ENCODE peak calls at places on chromosomes 6 and 20, in nine cellular contexts. Z is brain microvascular endothelial cell, O is IMR-90, Q is psoas muscle, I is hepatocyte, T is A673, F is DND-41, U is ovary, N is BJ. P is an unnamed sample.

GRCh38 chr20:41392871-41393704 is 26.5 kb upstream of the EMILIN3 start:
- DNase-seq in U (peak; percentile 79), T (no peak), F (no peak), N (no peak), Q (peak; percentile 42), Z (no peak), I (no peak), O (no peak), P (peak; percentile 48)

GRCh38 chr6:8526619-8527018 is 91.3 kb upstream of the SLC35B3 start:
- DNase-seq in N (no peak), F (no peak), Z (no peak), I (no peak), O (no peak), Q (no peak), T (no peak), U (no peak), P (no peak)

GRCh38 chr6:169266746-169267629 is 13.3 kb upstream of the THBS2 start:
- DNase-seq in Z (no peak), Q (no peak), F (no peak), T (peak; percentile 21), U (no peak), I (no peak), O (peak; percentile 46), N (peak; percentile 59), P (peak; percentile 68)

GRCh38 chr20:51318058-51318960 is 224.2 kb downstream of the NFATC2 start:
- DNase-seq in U (peak; percentile 29), I (peak; percentile 57), O (no peak), F (peak; percentile 30), Q (no peak), Z (peak; percentile 41), T (peak; percentile 75), N (no peak), P (no peak)

GRCh38 chr6:22448311-22448711 is 121.1 kb upstream of the HDGFL1 start:
- DNase-seq in Z (peak; percentile 93), U (no peak), T (no peak), Q (no peak), F (no peak), N (no peak), O (peak; percentile 82), I (peak; percentile 47), P (peak; percentile 76)

GRCh38 chr20:25058051-25058796 is at the start of gene ACSS1:
- DNase-seq in U (peak; percentile 74), Q (peak; percentile 67), N (no peak), T (peak; percentile 68), F (peak; percentile 93), Z (no peak), O (peak; percentile 31), I (peak; percentile 68), P (no peak)

GRCh38 chr6:9563996-9564395 is 850.9 kb downstream of the TFAP2A start:
- DNase-seq in T (no peak), U (no peak), Z (no peak), Q (no peak), O (peak; percentile 15), F (no peak), N (peak; percentile 10), I (no peak), P (no peak)

GRCh38 chr20:41613321-41613720 is 4.9 kb downstream of the CHD6 start:
- DNase-seq in O (no peak), I (no peak), Q (no peak), U (no peak), N (no peak), F (no peak), T (no peak), Z (no peak), P (no peak)

GRCh38 chr6:24547243-24547642 is 52.5 kb downstream of the ALDH5A1 start:
- DNase-seq in T (peak; percentile 54), N (no peak), I (peak; percentile 37), O (no peak), Q (no peak), U (no peak), F (peak; percentile 83), Z (no peak), P (no peak)

GRCh38 chr6:156809034-156809433 is 31.9 kb downstream of the ARID1B start:
- DNase-seq in T (peak; percentile 58), U (no peak), N (peak; percentile 12), Z (no peak), I (no peak), O (peak; percentile 55), F (no peak), Q (no peak), P (no peak)

GRCh38 chr6:28941681-28942448 is 18.1 kb upstream of the TRIM27 start:
- DNase-seq in Q (no peak), U (no peak), T (peak; percentile 40), O (no peak), F (no peak), I (peak; percentile 88), Z (no peak), N (no peak), P (no peak)

GRCh38 chr6:25369450-25370086 is 90.4 kb downstream of the CARMIL1 start:
- DNase-seq in N (no peak), F (peak; percentile 41), Z (no peak), Q (no peak), T (no peak), U (no peak), O (no peak), I (peak; percentile 42), P (peak; percentile 33)

GRCh38 chr6:83838727-83839126 is 14.4 kb upstream of the RIPPLY2 start:
- DNase-seq in Q (no peak), I (no peak), F (no peak), O (peak; percentile 15), U (no peak), Z (no peak), T (no peak), N (no peak), P (peak; percentile 90)

GRCh38 chr20:48538058-48538825 is 289.6 kb downstream of the PREX1 start:
- DNase-seq in O (peak; percentile 52), Z (peak; percentile 83), Q (no peak), U (no peak), I (peak; percentile 65), F (no peak), N (peak; percentile 56), T (no peak), P (peak; percentile 79)

GRCh38 chr20:36152266-36152665 is 2.3 kb upstream of the EPB41L1 start:
- DNase-seq in N (no peak), O (no peak), I (no peak), Q (no peak), Z (no peak), T (no peak), U (no peak), F (no peak), P (no peak)

GRCh38 chr6:166638566-166638965 is 11.5 kb upstream of the RPS6KA2 start:
- DNase-seq in N (no peak), Q (no peak), Z (no peak), I (no peak), T (no peak), U (no peak), F (no peak), O (no peak), P (no peak)

GRCh38 chr20:32368930-32369329 is 10.8 kb downstream of the ASXL1 start:
- DNase-seq in U (no peak), O (peak; percentile 73), Z (peak; percentile 42), T (no peak), I (no peak), F (no peak), N (no peak), Q (no peak), P (no peak)

GRCh38 chr6:16731503-16732018 is 29.7 kb downstream of the ATXN1 start:
- DNase-seq in I (no peak), N (no peak), T (no peak), Q (no peak), Z (no peak), U (no peak), O (no peak), F (no peak), P (no peak)

DNA sequence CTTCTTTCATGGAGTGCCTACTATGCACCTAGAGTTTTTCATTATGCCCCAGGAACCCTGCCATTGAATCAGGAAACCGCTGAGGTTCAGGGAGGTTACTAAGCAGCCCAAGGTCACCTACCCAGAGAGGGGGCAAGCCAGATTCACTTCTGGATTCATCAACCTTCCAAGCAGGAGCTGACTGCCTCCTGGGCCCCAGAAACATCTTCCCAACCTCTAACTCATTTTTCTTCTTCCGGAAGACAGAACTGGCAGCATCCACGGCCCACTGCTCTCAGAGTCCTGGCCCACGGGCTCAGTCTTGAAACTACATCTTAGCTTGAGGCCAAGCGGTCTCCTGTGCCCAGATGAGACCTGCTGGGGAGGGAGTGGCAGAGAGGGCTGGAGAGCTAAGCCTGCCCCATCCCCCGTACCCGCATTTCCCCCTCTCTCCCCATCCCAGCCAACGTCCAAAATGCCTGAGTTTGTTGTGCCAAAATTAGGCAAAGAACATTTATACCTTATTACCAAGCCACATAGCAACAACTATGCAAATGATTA is 281.0 kb downstream of the CDC5L start:
- DNase-seq in Q (no peak), I (no peak), Z (no peak), N (no peak), T (no peak), O (no peak), F (no peak), U (no peak), P (no peak)
- TF ChIP-seq CTCF in Q (no peak), I (no peak), Z (no peak), N (no peak), T (no peak), O (no peak), F (no peak), U (no peak), P (no peak)

DNA sequence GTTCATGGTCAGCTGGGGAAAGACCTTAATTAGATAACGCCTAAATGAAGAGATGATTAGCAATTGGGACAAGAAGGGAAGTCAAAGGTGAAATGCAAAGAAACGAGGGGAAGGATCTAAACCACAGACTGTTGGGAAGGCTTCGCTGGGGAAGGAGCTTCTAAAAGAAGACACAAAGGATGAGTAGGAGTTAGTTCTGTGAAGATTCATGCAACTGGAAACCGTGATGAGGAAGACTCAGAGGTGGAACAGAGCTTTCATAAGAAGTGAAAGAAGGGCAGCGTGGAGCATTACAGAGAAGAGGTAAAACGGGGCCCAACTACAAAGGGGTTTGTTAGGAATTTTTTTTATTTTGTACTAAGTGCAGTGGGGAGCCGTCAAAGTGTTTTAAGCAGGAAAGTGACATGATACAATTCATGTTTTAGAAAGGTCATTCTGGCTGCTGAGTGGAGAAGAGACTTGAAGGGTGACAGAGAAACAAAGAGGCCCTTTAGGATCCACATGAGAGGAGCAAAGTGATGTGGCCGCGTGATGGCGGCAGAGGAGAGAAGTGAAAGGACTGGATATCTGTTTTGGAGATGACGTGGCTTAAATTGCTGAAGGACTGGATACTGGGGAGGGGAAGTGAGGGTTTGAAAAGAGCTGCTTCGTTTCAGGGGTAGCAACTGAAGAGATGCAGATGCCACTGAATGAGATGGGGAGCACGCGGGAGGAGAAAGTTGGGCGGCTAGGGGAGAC is 33.6 kb downstream of the TTI1 start:
- DNase-seq in I (no peak), O (no peak), T (no peak), Z (no peak), Q (no peak), U (no peak), N (no peak), F (no peak), P (no peak)
- H3K36me3 ChIP-seq in I (no peaks in the 10 kb centered on the region), O (peaks cover 35% of the 10 kb centered on the region), T (peaks cover 63% of the 10 kb centered on the region), Z (peaks cover 7% of the 10 kb centered on the region), Q (peaks cover 18% of the 10 kb centered on the region), U (no peaks in the 10 kb centered on the region), N (peaks cover 19% of the 10 kb centered on the region), F (peaks cover 96% of the 10 kb centered on the region), P (peaks cover 21% of the 10 kb centered on the region)

GRCh38 chr20:21559305-21559704 is 45.4 kb upstream of the NKX2-2 start:
- DNase-seq in Q (no peak), N (no peak), T (no peak), U (no peak), F (no peak), I (no peak), Z (no peak), O (no peak), P (no peak)
- H3K27me3 ChIP-seq in Q (peaks cover 5% of the 10 kb centered on the region), N (no peaks in the 10 kb centered on the region), T (no peaks in the 10 kb centered on the region), U (no peaks in the 10 kb centered on the region), F (peaks cover 9% of the 10 kb centered on the region), I (peaks cover 9% of the 10 kb centered on the region), Z (no peaks in the 10 kb centered on the region), O (no peaks in the 10 kb centered on the region), P (no peaks in the 10 kb centered on the region)

GRCh38 chr20:34083137-34083536 is 28.9 kb downstream of the EIF2S2 start:
- DNase-seq in F (no peak), N (no peak), Z (peak; percentile 86), O (peak; percentile 86), U (peak; percentile 56), Q (peak; percentile 78), I (peak; percentile 25), T (peak; percentile 35), P (peak; percentile 92)
- TF ChIP-seq CTCF in F (no peak), N (peak; percentile 14), Z (peak; percentile 28), O (peak; percentile 10), U (no peak), Q (peak; percentile 19), I (no peak), T (no peak), P (peak; percentile 10)